ENCODE peak calls at places on chromosomes 1 and 21, in nine cellular contexts. J is transverse colon; N is heart right ventricle; W is testis; A is neural progenitor cell; L is esophagus muscularis mucosa; D is MM.1S; Y is CD4-positive, alpha-beta T cell; G is IMR-90. B is an unnamed sample. For H3K27me3, the result is how much of the 10 kb centered on the place peaks cover.

GRCh38 chr1:155219592-155220031 is 11.1 kb downstream of the MTX1 start:
- DNase-seq in N (no peak), A (peak), W (peak), D (no peak), G (no peak), Y (no peak), L (no peak), J (peak), B (no peak)

GRCh38 chr1:20124451-20125057 is 5.2 kb upstream of the PLA2G2D start:
- DNase-seq in J (peak), N (no peak), G (peak), A (no peak), Y (no peak), L (no peak), W (no peak), D (no peak), B (no peak)

GRCh38 chr1:236343246-236343862 is 50.7 kb upstream of the EDARADD start:
- DNase-seq in W (no peak), L (no peak), D (no peak), N (no peak), J (no peak), Y (no peak), G (no peak), A (no peak), B (no peak)

GRCh38 chr1:119367332-119368124 is 1.1 kb upstream of the HAO2 start:
- DNase-seq in N (no peak), W (no peak), Y (no peak), J (no peak), L (no peak), A (peak), G (peak), D (peak), B (no peak)

GRCh38 chr1:86542626-86543025 is 4.3 kb upstream of the CLCA4 start:
- DNase-seq in Y (no peak), J (no peak), A (no peak), D (no peak), N (no peak), G (no peak), W (no peak), L (no peak), B (no peak)

GRCh38 chr1:104797982-104798381 is 1048.3 kb downstream of the AMY1C start:
- DNase-seq in D (no peak), A (no peak), W (no peak), N (no peak), G (no peak), L (no peak), Y (no peak), J (no peak), B (no peak)

GRCh38 chr1:36151845-36152203 is 2.5 kb upstream of the TRAPPC3 start:
- DNase-seq in W (no peak), L (no peak), G (no peak), J (peak), Y (peak), D (peak), N (peak), A (no peak), B (peak)

GRCh38 chr1:232549998-232550397 is 79.9 kb downstream of the SIPA1L2 start:
- DNase-seq in G (no peak), L (peak), J (no peak), N (no peak), Y (no peak), D (no peak), A (no peak), W (no peak), B (no peak)

GRCh38 chr1:29471487-29472313 is 235.4 kb downstream of the PTPRU start:
- DNase-seq in G (no peak), W (no peak), Y (no peak), J (no peak), N (no peak), D (no peak), A (no peak), L (no peak), B (no peak)

GRCh38 chr1:231124746-231125145 is 37.1 kb upstream of the TRIM67 start:
- DNase-seq in A (peak), G (no peak), W (no peak), N (no peak), D (no peak), L (no peak), J (no peak), Y (no peak), B (no peak)

GRCh38 chr21:44838038-44838895 is 20.4 kb upstream of the SUMO3 start:
- DNase-seq in N (no peak), D (no peak), Y (no peak), A (no peak), G (no peak), W (no peak), L (no peak), J (no peak), B (peak)

GRCh38 chr1:10152709-10153284 is 57.6 kb upstream of the KIF1B start:
- DNase-seq in N (peak), A (peak), J (peak), G (peak), L (no peak), Y (no peak), W (peak), D (peak), B (no peak)

GRCh38 chr1:24928631-24929090 is 1.4 kb downstream of the RUNX3 start:
- DNase-seq in J (peak), D (peak), L (no peak), Y (no peak), G (no peak), N (no peak), W (no peak), A (peak), B (no peak)

GRCh38 chr1:24930703-24931480 is 816 bp upstream of the RUNX3 start:
- DNase-seq in W (no peak), D (peak), Y (no peak), N (no peak), J (no peak), A (peak), G (no peak), L (no peak), B (no peak)

GRCh38 chr1:24931481-24932221 is 1.6 kb upstream of the RUNX3 start:
- DNase-seq in L (no peak), J (no peak), D (no peak), A (peak), W (no peak), Y (no peak), N (no peak), G (no peak), B (no peak)

GRCh38 chr1:24929091-24929875 is 793 bp downstream of the RUNX3 start:
- DNase-seq in Y (peak), N (no peak), A (peak), G (no peak), J (peak), D (peak), W (no peak), L (no peak), B (no peak)

GRCh38 chr1:24929876-24930702 is at the start of gene RUNX3:
- DNase-seq in G (no peak), A (peak), N (no peak), W (peak), J (peak), Y (peak), D (peak), L (no peak), B (peak)
- TF ChIP-seq CTCF in G (no peak), A (peak), N (no peak), W (no peak), J (no peak), Y (peak), D (peak), L (no peak), B (no peak)

DNA sequence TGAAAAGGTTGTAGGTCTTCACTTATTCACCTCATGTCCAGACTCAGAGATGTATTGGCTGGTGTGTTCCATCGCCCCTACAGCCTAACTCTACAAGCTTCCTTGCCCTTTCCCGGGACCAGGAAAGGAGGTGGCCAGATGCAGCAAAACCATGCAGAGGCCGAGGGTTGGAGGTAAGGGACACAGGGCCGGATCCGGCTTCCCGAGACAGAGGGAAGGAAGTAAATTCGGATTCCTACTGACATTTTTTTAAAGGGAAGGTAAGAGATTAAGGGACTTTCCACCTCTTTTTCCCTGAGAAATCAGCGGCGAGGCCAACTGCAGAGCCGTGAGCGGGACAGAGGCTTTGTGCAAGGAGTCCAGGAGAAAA is 12.7 kb downstream of the EPHA10 start:
- DNase-seq in G (no peak), A (no peak), D (no peak), Y (no peak), W (no peak), L (no peak), N (no peak), J (no peak), B (no peak)
- H3K27me3 ChIP-seq in G (under half), A (half or more), D (under half), Y (half or more), W (under half), L (half or more), N (half or more), J (half or more), B (under half)

DNA sequence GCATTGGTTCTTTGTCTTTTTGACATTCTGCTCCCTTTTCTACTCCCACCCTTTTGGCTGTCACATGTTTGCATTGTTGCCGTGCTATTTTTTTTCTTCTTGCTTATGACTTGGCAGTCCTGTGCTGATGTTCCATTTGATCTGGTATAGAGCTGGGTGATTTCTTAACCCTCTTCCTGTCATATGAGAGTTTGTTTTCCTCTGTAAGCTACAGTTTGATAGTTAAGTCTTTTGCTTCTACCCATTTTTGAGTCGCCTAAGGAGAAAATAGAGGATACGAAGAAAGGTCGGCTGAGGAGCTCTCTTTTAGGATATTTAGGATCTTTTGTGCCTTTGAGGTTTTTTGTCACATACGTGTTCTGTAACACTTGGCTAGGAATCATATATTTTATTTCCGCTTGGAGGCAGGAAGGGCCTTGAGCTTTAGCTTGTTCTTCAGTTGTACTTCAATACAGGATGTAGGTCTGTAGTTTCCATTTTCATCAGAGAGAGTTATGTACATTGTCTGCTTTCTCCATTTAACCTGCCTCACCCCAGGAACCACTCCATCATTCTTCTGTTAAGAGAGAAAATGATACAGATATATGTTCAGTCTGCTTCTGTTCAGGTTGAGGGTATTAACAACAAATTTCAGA is 150.7 kb downstream of the BACH1 start:
- DNase-seq in L (no peak), A (no peak), N (no peak), Y (no peak), G (no peak), D (no peak), J (no peak), W (no peak), B (no peak)
- TF ChIP-seq CTCF in L (no peak), A (no peak), N (no peak), Y (peak), G (no peak), D (no peak), J (no peak), W (no peak), B (no peak)

GRCh38 chr1:25754421-25755195 is 45.4 kb upstream of the SELENON start:
- DNase-seq in A (peak), W (no peak), L (no peak), J (no peak), G (no peak), D (no peak), Y (peak), N (no peak), B (no peak)

GRCh38 chr1:25757846-25758185 is 42.2 kb upstream of the SELENON start:
- DNase-seq in Y (no peak), A (peak), L (no peak), W (no peak), J (no peak), N (no peak), D (no peak), G (no peak), B (no peak)

GRCh38 chr1:25756210-25756609 is 43.8 kb upstream of the SELENON start:
- DNase-seq in D (no peak), N (no peak), W (no peak), J (no peak), L (no peak), A (no peak), Y (no peak), G (no peak), B (no peak)

GRCh38 chr1:25757151-25757845 is 42.7 kb upstream of the SELENON start:
- DNase-seq in Y (no peak), N (no peak), J (no peak), W (no peak), D (no peak), A (no peak), L (no peak), G (no peak), B (no peak)

GRCh38 chr1:25755475-25756125 is 44.4 kb upstream of the SELENON start:
- DNase-seq in Y (no peak), A (no peak), N (no peak), D (no peak), G (no peak), W (no peak), J (no peak), L (no peak), B (no peak)
- H3K27me3 ChIP-seq in Y (under half), A (under half), N (under half), D (under half), G (under half), W (under half), J (under half), L (under half), B (under half)

DNA sequence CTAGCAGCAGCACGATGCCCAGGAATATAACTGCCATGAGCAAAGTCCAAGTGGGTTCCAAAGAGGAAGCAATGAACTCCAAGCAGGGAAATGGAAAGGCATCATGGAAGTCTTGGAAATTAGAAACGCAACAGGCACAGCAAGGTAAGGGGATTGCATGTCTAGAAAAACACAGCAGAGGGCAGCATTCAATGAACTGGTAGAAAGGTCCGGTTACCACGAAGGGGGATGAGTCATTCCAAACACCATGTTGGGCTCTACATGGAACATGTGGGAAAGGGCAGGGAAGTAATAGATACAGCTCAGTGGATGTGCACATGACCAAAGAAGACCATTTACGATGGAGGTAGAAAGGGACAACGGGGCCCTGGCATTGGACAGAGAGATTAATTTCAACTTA is 36.4 kb downstream of the RXRG start:
- DNase-seq in A (peak), N (peak), G (peak), D (peak), W (peak), L (no peak), Y (no peak), J (no peak), B (no peak)
- TF ChIP-seq CTCF in A (peak), N (no peak), G (peak), D (peak), W (no peak), L (no peak), Y (no peak), J (no peak), B (peak)

B was measured in psoas muscle.